ENCODE peak calls at places on chromosomes 16 and 17, in ten cellular contexts. C is Peyer's patch, H is AG04450, Z is testis, L is A549, S is ascending aorta, Y is lower leg skin, D is Panc1, E is astrocyte of the spinal cord, G is astrocyte of the cerebellum. P is an unnamed sample.

GRCh38 chr17:63984206-63984605 is 11.5 kb upstream of the SCN4A start:
- DNase-seq in C (no peak), H (no peak), Z (no peak), L (no peak), S (no peak), Y (no peak), D (no peak), E (peak; percentile 55), G (peak; percentile 66), P (no peak)

GRCh38 chr16:30567991-30568638 is 3.4 kb downstream of the ZNF688 start:
- DNase-seq in C (no peak), H (peak; percentile 33), Z (no peak), L (peak; percentile 78), S (no peak), Y (no peak), D (peak; percentile 24), E (peak; percentile 38), G (no peak), P (no peak)

GRCh38 chr17:4090898-4091297 is 51.9 kb downstream of the ZZEF1 start:
- DNase-seq in C (no peak), H (no peak), Z (no peak), L (no peak), S (no peak), Y (no peak), D (no peak), E (no peak), G (no peak), P (no peak)

GRCh38 chr16:23496826-23497542 is 13.3 kb downstream of the GGA2 start:
- DNase-seq in C (no peak), H (no peak), Z (no peak), L (no peak), S (no peak), Y (peak; percentile 68), D (no peak), E (no peak), G (no peak), P (no peak)

GRCh38 chr17:59353106-59353854 is 21.8 kb downstream of the YPEL2 start:
- DNase-seq in C (no peak), H (no peak), Z (no peak), L (no peak), S (no peak), Y (no peak), D (no peak), E (no peak), G (no peak), P (no peak)

GRCh38 chr16:566475-567361 is at the start of gene NHLRC4:
- DNase-seq in C (peak; percentile 74), H (no peak), Z (peak; percentile 92), L (no peak), S (no peak), Y (peak; percentile 62), D (no peak), E (peak; percentile 39), G (no peak), P (peak; percentile 92)

GRCh38 chr16:81531415-81531814 is 86.8 kb downstream of the CMIP start:
- DNase-seq in C (peak; percentile 84), H (no peak), Z (no peak), L (peak; percentile 56), S (no peak), Y (peak; percentile 73), D (no peak), E (no peak), G (no peak), P (no peak)

GRCh38 chr16:67864594-67864993 is 8.3 kb upstream of the EDC4 start:
- DNase-seq in C (no peak), H (no peak), Z (no peak), L (no peak), S (no peak), Y (no peak), D (no peak), E (no peak), G (no peak), P (no peak)

GRCh38 chr17:31512104-31512740 is 120.7 kb downstream of the RAB11FIP4 start:
- DNase-seq in C (no peak), H (no peak), Z (no peak), L (no peak), S (no peak), Y (no peak), D (no peak), E (no peak), G (no peak), P (no peak)

GRCh38 chr17:69062860-69063621 is 2.3 kb upstream of the ABCA9 start:
- DNase-seq in C (no peak), H (no peak), Z (no peak), L (no peak), S (no peak), Y (no peak), D (no peak), E (no peak), G (no peak), P (peak; percentile 57)

GRCh38 chr17:7654832-7655540 is 4.3 kb downstream of the ATP1B2 start:
- DNase-seq in C (no peak), H (no peak), Z (no peak), L (no peak), S (no peak), Y (no peak), D (no peak), E (no peak), G (no peak), P (no peak)

GRCh38 chr17:46733837-46734516 is 84.5 kb downstream of the WNT3 start:
- DNase-seq in C (no peak), H (no peak), Z (no peak), L (no peak), S (no peak), Y (no peak), D (no peak), E (peak; percentile 36), G (no peak), P (no peak)

GRCh38 chr17:78779848-78780247 is 2.2 kb downstream of the CYTH1 start:
- DNase-seq in C (peak; percentile 38), H (no peak), Z (no peak), L (no peak), S (no peak), Y (no peak), D (no peak), E (no peak), G (no peak), P (no peak)
- H3K4me3 ChIP-seq in C (peak overlapping the region; percentile 99), H (no peak overlapping the region), Z (no peak overlapping the region), L (no peak overlapping the region), S (peak overlapping the region; percentile 92), Y (no peak overlapping the region), D (no peak overlapping the region), E (no peak overlapping the region), G (no peak overlapping the region), P (no peak overlapping the region)

DNA sequence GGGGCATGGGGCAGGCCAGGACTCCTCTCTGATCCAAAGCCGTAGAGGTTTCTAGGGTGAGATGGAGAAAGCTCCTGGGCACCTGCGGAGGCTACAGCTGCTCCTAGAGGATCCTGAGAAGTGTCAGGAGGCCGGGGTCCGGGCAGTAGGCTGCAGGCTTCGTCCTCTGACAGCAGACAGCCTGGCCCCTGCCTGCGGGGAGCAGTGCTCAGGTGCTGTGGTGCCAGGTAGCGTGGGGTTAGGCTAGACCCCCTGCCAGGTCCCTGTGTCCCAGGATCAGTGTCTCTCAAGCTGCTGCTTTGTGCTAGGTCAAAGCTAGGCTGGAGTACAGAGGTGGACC is 1.5 kb upstream of the MRPS34 start:
- DNase-seq in C (no peak), H (no peak), Z (no peak), L (no peak), S (no peak), Y (no peak), D (no peak), E (no peak), G (no peak), P (no peak)
- H3K4me3 ChIP-seq in C (peak overlapping the region; percentile 79), H (peak overlapping the region; percentile 77), Z (no peak overlapping the region), L (peak overlapping the region; percentile 85), S (peak overlapping the region; percentile 98), Y (no peak overlapping the region), D (peak overlapping the region; percentile 71), E (peak overlapping the region; percentile 72), G (peak overlapping the region; percentile 59), P (no peak overlapping the region)

GRCh38 chr16:85627102-85627834 is 14.1 kb downstream of the GSE1 start:
- DNase-seq in C (no peak), H (no peak), Z (no peak), L (no peak), S (no peak), Y (no peak), D (no peak), E (no peak), G (no peak), P (no peak)
- H3K4me3 ChIP-seq in C (no peak overlapping the region), H (no peak overlapping the region), Z (no peak overlapping the region), L (no peak overlapping the region), S (no peak overlapping the region), Y (no peak overlapping the region), D (no peak overlapping the region), E (no peak overlapping the region), G (no peak overlapping the region), P (no peak overlapping the region)

GRCh38 chr16:56354746-56355145 is 70.6 kb downstream of the AMFR start:
- DNase-seq in C (no peak), H (no peak), Z (no peak), L (no peak), S (no peak), Y (no peak), D (no peak), E (no peak), G (no peak), P (peak; percentile 8)

GRCh38 chr16:56355221-56355620 is 70.1 kb downstream of the AMFR start:
- DNase-seq in C (no peak), H (no peak), Z (no peak), L (no peak), S (no peak), Y (no peak), D (no peak), E (no peak), G (no peak), P (peak; percentile 11)

GRCh38 chr16:56352351-56353053 is 72.8 kb downstream of the AMFR start:
- DNase-seq in C (no peak), H (no peak), Z (no peak), L (no peak), S (no peak), Y (no peak), D (no peak), E (no peak), G (no peak), P (no peak)

GRCh38 chr16:56353054-56353921 is 72.1 kb downstream of the AMFR start:
- DNase-seq in C (no peak), H (no peak), Z (peak; percentile 3), L (no peak), S (no peak), Y (no peak), D (no peak), E (no peak), G (no peak), P (peak; percentile 27)

GRCh38 chr16:56354016-56354415 is 71.3 kb downstream of the AMFR start:
- DNase-seq in C (no peak), H (no peak), Z (peak; percentile 10), L (no peak), S (no peak), Y (no peak), D (no peak), E (no peak), G (no peak), P (peak; percentile 2)
- H3K4me3 ChIP-seq in C (no peak overlapping the region), H (no peak overlapping the region), Z (no peak overlapping the region), L (no peak overlapping the region), S (no peak overlapping the region), Y (no peak overlapping the region), D (no peak overlapping the region), E (no peak overlapping the region), G (no peak overlapping the region), P (no peak overlapping the region)

P was measured in ovary.